ENCODE peak calls at places on chromosomes 12 and 14, in seven cellular contexts. N is bronchial epithelial cell, I is transverse colon, G is psoas muscle, O is HFF-Myc, J is brain microvascular endothelial cell, H is uterus. Y is an unnamed sample.

GRCh38 chr14:55620277-55620676 is 40.3 kb downstream of the KTN1 start:
- DNase-seq in N (no peak), O (no peak), J (no peak), H (no peak), I (no peak), G (no peak), Y (no peak)

GRCh38 chr14:60563113-60563512 is 54.2 kb downstream of the SIX6 start:
- DNase-seq in H (no peak), O (peak), G (no peak), J (peak), I (no peak), N (no peak), Y (no peak)

GRCh38 chr12:107990325-107990724 is 138.8 kb upstream of the WSCD2 start:
- DNase-seq in N (peak), O (no peak), H (peak), J (peak), I (peak), G (peak), Y (peak)

GRCh38 chr12:13130981-13131380 is 27.5 kb upstream of the GSG1 start:
- DNase-seq in H (no peak), O (no peak), G (no peak), J (no peak), N (no peak), I (no peak), Y (no peak)

GRCh38 chr14:91413547-91414474 is 3.8 kb downstream of the CCDC88C start:
- DNase-seq in J (no peak), H (no peak), G (no peak), O (no peak), I (peak), N (peak), Y (peak)

GRCh38 chr12:95548539-95549391 is 2.5 kb downstream of the USP44 start:
- DNase-seq in G (peak), H (peak), O (no peak), N (no peak), J (no peak), I (peak), Y (peak)

GRCh38 chr12:58364389-58365086 is 423.2 kb downstream of the ATP23 start:
- DNase-seq in O (peak), N (peak), H (no peak), I (no peak), G (no peak), J (peak), Y (no peak)

GRCh38 chr12:49868952-49869815 is 26.3 kb upstream of the BCDIN3D start:
- DNase-seq in J (peak), I (peak), N (no peak), G (peak), O (peak), H (peak), Y (no peak)

GRCh38 chr14:39576726-39577125 is 144.5 kb upstream of the FBXO33 start:
- DNase-seq in H (no peak), O (no peak), G (no peak), N (peak), J (no peak), I (no peak), Y (no peak)

GRCh38 chr12:100251917-100252316 is 15.0 kb downstream of the DEPDC4 start:
- DNase-seq in O (no peak), J (no peak), N (no peak), I (no peak), H (no peak), G (no peak), Y (peak)

GRCh38 chr12:52687527-52688385 is 7.5 kb upstream of the KRT1 start:
- DNase-seq in I (peak), G (no peak), H (no peak), J (no peak), N (peak), O (no peak), Y (peak)

GRCh38 chr14:47300801-47301200 is 374.6 kb downstream of the MDGA2 start:
- DNase-seq in O (no peak), J (peak), N (no peak), G (no peak), I (no peak), H (no peak), Y (no peak)

GRCh38 chr12:122980192-122981035 is at the start of gene ARL6IP4:
- DNase-seq in J (peak), H (no peak), I (peak), O (no peak), N (peak), G (peak), Y (peak)

GRCh38 chr14:61662001-61662400 is 33.3 kb upstream of the HIF1A start:
- DNase-seq in H (no peak), N (peak), O (no peak), G (no peak), J (no peak), I (no peak), Y (no peak)

GRCh38 chr12:121799842-121800693 is 3.7 kb upstream of the SETD1B start:
- DNase-seq in J (peak), H (peak), N (peak), I (peak), G (peak), O (no peak), Y (peak)

GRCh38 chr12:52189376-52190174 is 2.2 kb downstream of the KRT80 start:
- DNase-seq in I (no peak), O (no peak), J (no peak), H (no peak), N (no peak), G (no peak), Y (no peak)

GRCh38 chr12:21615441-21615840 is 10.8 kb upstream of the GYS2 start:
- DNase-seq in I (no peak), G (no peak), N (peak), H (no peak), O (no peak), J (peak), Y (no peak)

GRCh38 chr12:119544780-119545625 is 48.6 kb upstream of the TMEM233 start:
- DNase-seq in J (peak), O (peak), H (peak), I (peak), G (peak), N (peak), Y (peak)

GRCh38 chr12:32843528-32844095 is 53.0 kb downstream of the PKP2 start:
- DNase-seq in O (no peak), N (peak), G (no peak), J (no peak), H (no peak), I (no peak), Y (no peak)

DNA sequence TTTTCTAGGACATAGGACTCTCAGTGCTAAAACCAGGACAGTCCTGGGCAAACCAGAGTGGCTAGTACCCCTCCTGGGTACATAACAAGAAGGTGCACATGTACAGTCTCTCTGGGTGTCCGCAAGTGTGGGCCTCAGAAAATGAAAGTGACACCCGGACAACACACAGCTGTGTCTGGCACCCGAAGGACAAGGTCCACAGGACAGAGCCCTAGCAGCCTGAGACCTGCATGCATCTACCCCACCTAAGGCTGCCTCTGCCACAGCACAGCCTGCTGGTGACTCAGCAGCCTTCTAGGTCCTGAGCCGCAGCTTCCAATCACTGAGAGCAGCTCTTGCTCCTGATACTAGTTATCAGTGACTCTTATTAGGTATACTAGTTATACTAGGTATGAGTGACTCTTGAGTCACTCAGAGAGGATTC is 784.1 kb upstream of the TBX3 start:
- DNase-seq in G (no peak), O (no peak), N (peak), H (no peak), I (peak), J (peak), Y (no peak)
- TF ChIP-seq CTCF in G (no peak), O (peak), N (no peak), H (no peak), I (peak), J (peak), Y (no peak)

DNA sequence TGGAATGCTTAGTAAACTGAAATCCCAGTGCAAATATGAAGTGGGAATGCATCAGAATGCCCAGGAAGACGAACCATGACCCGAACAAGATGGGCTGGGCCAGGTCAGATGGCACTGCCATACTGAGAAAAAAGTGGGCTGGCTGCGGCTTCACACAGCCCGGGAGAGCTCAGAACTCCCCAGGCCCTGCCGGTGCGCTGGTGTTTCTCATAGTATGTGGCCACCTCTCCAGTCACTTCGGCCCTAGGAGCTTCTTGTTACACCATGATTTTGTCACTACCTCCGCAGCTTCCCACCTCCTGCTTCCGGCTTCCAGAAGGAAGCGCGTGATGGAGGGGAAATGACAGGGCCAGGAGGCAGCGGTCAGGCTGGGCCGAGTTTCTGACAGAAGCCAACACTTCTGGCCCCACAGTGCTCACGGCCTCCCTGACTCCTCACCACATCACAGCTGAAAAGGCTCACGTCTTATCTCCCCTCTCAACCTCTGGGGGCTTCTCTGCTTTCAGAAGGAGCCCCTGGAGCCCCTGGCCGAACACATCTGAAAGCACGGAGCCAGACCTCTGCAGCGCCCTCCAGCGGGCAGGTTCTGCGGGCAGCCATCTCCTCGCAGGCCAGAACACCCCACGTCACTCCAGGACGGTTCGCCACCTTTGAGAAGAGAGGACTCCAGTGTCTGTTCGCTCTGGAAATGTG is 30.7 kb downstream of the DAD1 start:
- DNase-seq in J (no peak), O (no peak), G (no peak), I (no peak), N (no peak), H (no peak), Y (no peak)
- TF ChIP-seq CTCF in J (peak), O (peak), G (no peak), I (peak), N (peak), H (no peak), Y (no peak)

GRCh38 chr12:14394317-14395058 is 29.0 kb downstream of the ATF7IP start:
- DNase-seq in H (peak), J (peak), G (no peak), I (no peak), N (peak), O (peak), Y (peak)
- TF ChIP-seq CTCF in H (no peak), J (peak), G (no peak), I (peak), N (no peak), O (no peak), Y (no peak)

DNA sequence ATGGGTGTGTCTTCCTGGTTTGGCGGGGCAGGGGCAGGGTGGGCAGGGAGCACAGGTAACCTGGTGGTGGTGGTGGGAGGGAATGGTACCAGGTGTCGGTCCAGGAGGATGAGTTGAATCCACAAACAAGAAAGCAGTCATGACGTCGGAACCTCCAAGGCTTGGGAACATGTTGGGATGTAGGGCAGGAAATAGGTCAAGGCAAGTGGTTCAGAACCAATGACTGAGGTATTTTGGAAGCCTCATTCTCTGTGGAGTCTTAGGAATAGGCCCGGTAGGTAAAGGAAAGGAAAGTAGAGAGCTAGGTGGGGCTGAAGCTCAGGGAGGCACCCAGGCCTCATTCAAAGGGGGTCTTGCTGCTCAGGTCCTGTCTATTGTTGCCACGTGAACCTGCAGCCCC is 39.1 kb upstream of the TMED10 start:
- DNase-seq in I (no peak), O (no peak), G (no peak), J (no peak), N (no peak), H (no peak), Y (no peak)
- TF ChIP-seq CTCF in I (no peak), O (no peak), G (no peak), J (no peak), N (no peak), H (no peak), Y (no peak)

GRCh38 chr12:109464642-109465351 is 12.3 kb downstream of the KCTD10 start:
- DNase-seq in J (no peak), H (no peak), G (no peak), I (no peak), O (no peak), N (no peak), Y (no peak)

GRCh38 chr12:109466305-109466704 is 10.8 kb downstream of the KCTD10 start:
- DNase-seq in H (no peak), G (no peak), N (no peak), O (no peak), I (no peak), J (no peak), Y (no peak)

GRCh38 chr12:109467978-109468676 is 9.0 kb downstream of the KCTD10 start:
- DNase-seq in N (no peak), J (no peak), G (no peak), H (no peak), I (peak), O (no peak), Y (no peak)

GRCh38 chr12:109469516-109469915 is 7.6 kb downstream of the KCTD10 start:
- DNase-seq in J (no peak), H (no peak), I (no peak), G (no peak), O (peak), N (no peak), Y (no peak)

GRCh38 chr12:109466821-109467220 is 10.3 kb downstream of the KCTD10 start:
- DNase-seq in O (no peak), I (no peak), N (no peak), J (no peak), H (no peak), G (no peak), Y (no peak)
- TF ChIP-seq CTCF in O (no peak), I (no peak), N (no peak), J (no peak), H (no peak), G (no peak), Y (no peak)

DNA sequence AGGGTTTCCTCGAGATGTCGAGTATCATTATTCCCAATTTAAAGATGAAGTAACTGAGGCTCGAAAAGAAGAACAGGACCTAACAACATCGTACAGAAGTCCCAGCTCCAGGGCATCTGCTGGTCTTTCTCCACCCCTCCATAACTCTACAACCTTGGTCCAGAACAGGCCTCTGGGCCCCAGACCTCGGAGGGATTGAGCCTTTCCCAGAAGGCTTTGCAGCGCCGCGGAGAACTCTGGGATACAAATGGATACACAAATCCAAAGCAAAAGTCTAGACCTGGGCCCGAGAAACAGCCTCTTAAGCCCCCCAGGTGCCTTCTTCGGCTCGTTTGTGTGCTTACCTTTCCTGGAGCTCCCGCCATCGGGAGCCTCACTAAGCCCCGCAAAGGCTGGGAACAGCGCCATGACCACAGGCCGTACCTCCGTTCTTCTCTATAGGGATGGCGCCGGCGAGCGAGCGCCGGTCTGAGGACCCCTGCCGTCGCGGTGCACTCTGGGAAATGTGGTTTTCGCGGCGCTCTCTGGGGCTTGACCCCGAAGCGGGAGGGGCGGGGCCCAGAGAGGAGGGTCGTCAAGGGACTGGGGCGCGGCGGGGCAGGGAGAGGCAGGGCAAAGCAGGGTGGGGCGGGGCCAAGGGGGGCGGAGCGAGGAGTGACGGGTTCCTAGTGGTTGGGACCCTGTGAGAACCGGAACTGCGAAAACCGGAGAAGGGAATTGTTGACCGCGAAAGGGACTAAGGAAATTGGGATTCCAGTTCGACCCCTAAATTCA is at the start of gene NRDE2:
- DNase-seq in J (peak), G (peak), O (peak), N (peak), H (peak), I (peak), Y (peak)
- TF ChIP-seq CTCF in J (no peak), G (no peak), O (no peak), N (peak), H (no peak), I (no peak), Y (no peak)

GRCh38 chr14:100674428-100674827 is 52.3 kb upstream of the DLK1 start:
- DNase-seq in O (no peak), I (no peak), N (no peak), J (no peak), H (no peak), G (no peak), Y (no peak)
- TF ChIP-seq CTCF in O (no peak), I (no peak), N (no peak), J (no peak), H (no peak), G (no peak), Y (no peak)

DNA sequence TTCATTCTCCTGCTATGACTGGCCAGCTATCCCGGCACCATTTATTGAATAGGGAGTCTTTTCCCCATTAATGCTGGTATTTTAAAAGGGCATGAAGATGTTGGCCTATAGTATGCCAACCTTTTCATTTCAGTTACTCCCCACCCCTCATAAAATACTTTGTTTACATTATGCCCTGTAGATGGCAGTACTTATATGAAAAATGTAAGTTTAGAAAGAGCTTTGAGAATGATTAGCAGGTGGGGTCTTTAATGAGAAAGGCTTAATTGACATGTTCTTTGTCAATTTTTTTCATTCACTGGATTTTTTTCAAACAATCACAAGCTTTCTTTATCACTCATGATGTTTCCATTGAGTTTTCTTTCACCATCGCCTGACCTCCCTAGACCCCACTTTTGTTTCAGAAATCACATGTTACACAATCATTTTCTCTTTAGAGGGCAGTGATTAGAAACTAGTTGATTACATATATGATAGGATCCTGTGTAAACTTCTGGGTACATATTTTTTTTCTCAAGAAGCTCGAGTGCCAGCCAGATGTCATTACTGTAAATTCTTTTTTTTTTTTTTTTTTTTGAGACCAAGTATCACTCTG is 62.6 kb upstream of the PSMA6 start:
- DNase-seq in N (peak), J (no peak), O (no peak), G (no peak), I (no peak), H (no peak), Y (no peak)
- TF ChIP-seq CTCF in N (peak), J (peak), O (no peak), G (peak), I (peak), H (peak), Y (no peak)